ENCODE peak calls at places on chromosomes 16 and 17, in four cellular contexts. H, Y, R and T are unnamed samples.

GRCh38 chr17:44314869-44315661 is 6.7 kb downstream of the RUNDC3A start:
- DNase-seq in H (peak; percentile 48), Y (peak; percentile 23), R (no peak), T (peak; percentile 83)

GRCh38 chr17:15945493-15946209 is 721 bp downstream of the ADORA2B start:
- DNase-seq in H (peak; percentile 47), Y (no peak), R (no peak), T (no peak)

GRCh38 chr17:40672654-40673053 is 7.7 kb upstream of the KRT222 start:
- DNase-seq in H (no peak), Y (no peak), R (no peak), T (no peak)

GRCh38 chr17:78174870-78175642 is 6.7 kb downstream of the SYNGR2 start:
- DNase-seq in H (no peak), Y (no peak), R (no peak), T (no peak)

GRCh38 chr17:74211929-74212261 is 1.5 kb upstream of the TTYH2 start:
- DNase-seq in H (no peak), Y (peak; percentile 38), R (no peak), T (no peak)

GRCh38 chr17:10699861-10700260 is 2.5 kb downstream of the ADPRM start:
- DNase-seq in H (no peak), Y (peak; percentile 1), R (no peak), T (no peak)

GRCh38 chr17:43988301-43988700 is 16.1 kb upstream of the NAGS start:
- DNase-seq in H (no peak), Y (no peak), R (no peak), T (no peak)

GRCh38 chr16:15466886-15467781 is 32.7 kb downstream of the BMERB1 start:
- DNase-seq in H (no peak), Y (no peak), R (no peak), T (no peak)

GRCh38 chr16:57653936-57654335 is 14.2 kb upstream of the ADGRG3 start:
- DNase-seq in H (no peak), Y (no peak), R (no peak), T (no peak)

GRCh38 chr16:83439412-83439811 is 368.4 kb upstream of the HSBP1 start:
- DNase-seq in H (no peak), Y (no peak), R (no peak), T (no peak)

GRCh38 chr17:42097691-42098661 is at the start of gene ZNF385C:
- DNase-seq in H (peak; percentile 52), Y (no peak), R (no peak), T (peak; percentile 61)

GRCh38 chr16:80092686-80093085 is 448.1 kb upstream of the DYNLRB2 start:
- DNase-seq in H (no peak), Y (no peak), R (no peak), T (no peak)

GRCh38 chr16:50676684-50677225 is 4.4 kb downstream of the SNX20 start:
- DNase-seq in H (no peak), Y (no peak), R (no peak), T (no peak)

DNA sequence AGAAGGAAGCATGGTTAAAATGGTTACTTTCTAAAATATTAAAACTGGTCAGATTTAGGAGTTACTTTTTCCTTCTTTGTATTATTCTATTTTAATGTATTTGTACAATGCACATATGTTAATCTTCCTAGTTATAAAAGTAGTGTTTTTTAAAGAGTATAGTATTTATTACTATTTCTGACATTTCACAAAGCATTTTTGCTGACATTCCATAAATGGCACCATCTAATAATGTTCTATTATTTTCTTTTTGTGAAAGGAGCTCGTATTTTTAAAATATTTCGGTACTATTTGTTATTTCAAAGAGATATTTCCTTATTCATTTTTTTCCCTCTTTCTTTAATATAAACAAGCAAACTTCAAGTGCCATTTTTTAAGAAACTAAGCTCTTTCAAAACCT is 47.5 kb upstream of the GSG1L start:
- DNase-seq in H (no peak), Y (no peak), R (no peak), T (no peak)
- TF ChIP-seq SPI1 in H (no peak), Y (no peak), R (no peak), T (no peak)

GRCh38 chr17:29931253-29931932 is 1.4 kb upstream of the SSH2 start:
- DNase-seq in H (peak; percentile 57), Y (peak; percentile 87), R (peak; percentile 90), T (no peak)

GRCh38 chr17:29927546-29927945 is 2.5 kb downstream of the SSH2 start:
- DNase-seq in H (no peak), Y (no peak), R (no peak), T (no peak)

GRCh38 chr17:29930399-29931010 is 477 bp upstream of the SSH2 start:
- DNase-seq in H (no peak), Y (no peak), R (no peak), T (no peak)

GRCh38 chr17:29929544-29930398 is at the start of gene SSH2:
- DNase-seq in H (peak; percentile 84), Y (peak; percentile 91), R (peak; percentile 67), T (peak; percentile 63)

GRCh38 chr17:29929006-29929543 is 953 bp downstream of the SSH2 start:
- DNase-seq in H (no peak), Y (peak; percentile 55), R (no peak), T (no peak)
- TF ChIP-seq SPI1 in H (no peak), Y (no peak), R (no peak), T (no peak)

GRCh38 chr16:31141489-31142108 is 6.1 kb upstream of the PRSS8 start:
- DNase-seq in H (peak; percentile 38), Y (peak; percentile 21), R (no peak), T (no peak)

GRCh38 chr16:31136287-31136662 is 748 bp upstream of the PRSS8 start:
- DNase-seq in H (no peak), Y (no peak), R (no peak), T (no peak)

GRCh38 chr16:31142109-31143035 is 6.8 kb upstream of the PRSS8 start:
- DNase-seq in H (peak; percentile 100), Y (peak; percentile 99), R (peak; percentile 89), T (peak; percentile 99)

GRCh38 chr16:31135535-31136286 is at the start of gene PRSS8:
- DNase-seq in H (peak; percentile 61), Y (no peak), R (no peak), T (no peak)

DNA sequence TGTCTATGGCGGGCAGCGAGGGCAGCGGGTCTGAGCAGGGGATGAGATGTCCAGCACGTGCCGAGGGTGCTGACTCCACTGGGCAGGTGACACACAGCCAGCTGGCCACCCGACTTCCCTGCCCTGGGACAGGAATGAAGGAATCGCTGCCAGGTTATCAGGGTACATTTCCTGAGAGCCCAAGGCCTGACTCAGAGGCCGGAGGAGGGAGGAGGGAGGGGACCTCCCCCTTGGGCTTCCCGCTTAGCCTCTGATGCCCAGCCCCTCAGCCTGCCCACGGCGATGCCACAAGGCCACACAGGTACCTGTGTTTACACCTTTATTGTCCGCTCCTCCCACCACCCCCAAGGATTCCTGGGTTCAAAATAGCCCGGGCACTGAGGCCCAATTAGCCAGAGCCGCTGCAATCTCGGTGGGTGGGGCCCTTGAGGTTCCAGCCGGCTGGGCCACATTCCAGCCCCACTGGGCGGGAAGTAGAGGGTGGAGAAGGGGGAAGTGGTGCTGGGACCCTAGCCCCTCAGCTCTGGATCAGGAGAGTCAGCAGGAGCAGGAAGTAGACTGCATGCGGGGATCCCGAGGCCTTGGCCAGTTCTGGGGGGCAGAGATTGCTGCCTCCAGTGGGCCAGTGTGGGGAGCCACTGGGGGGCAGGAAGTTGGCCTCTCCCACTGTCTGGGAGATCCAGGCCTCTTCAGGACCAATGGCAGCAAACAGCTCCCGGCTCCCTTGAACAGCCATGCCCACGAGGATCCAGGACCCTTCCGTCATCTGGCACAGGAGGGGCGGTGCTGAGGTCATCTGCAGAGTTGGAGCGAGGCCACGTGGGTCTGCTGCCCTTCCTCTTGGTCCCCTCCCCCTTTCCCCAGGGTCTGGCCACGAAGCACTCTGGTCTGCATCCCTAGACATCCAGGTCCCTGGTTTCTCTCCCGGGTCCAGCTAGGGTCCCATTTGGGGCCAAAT is 3.4 kb upstream of the PRSS8 start:
- DNase-seq in H (no peak), Y (no peak), R (no peak), T (no peak)
- TF ChIP-seq SPI1 in H (no peak), Y (no peak), R (no peak), T (no peak)

GRCh38 chr16:46620265-46621005 is 744 bp downstream of the SHCBP1 start:
- DNase-seq in H (peak; percentile 36), Y (peak; percentile 63), R (no peak), T (no peak)
- TF ChIP-seq SPI1 in H (peak; percentile 83), Y (peak; percentile 92), R (peak; percentile 44), T (peak; percentile 47)

GRCh38 chr16:56606071-56606687 is 2.2 kb upstream of the MT2A start:
- DNase-seq in H (no peak), Y (no peak), R (no peak), T (no peak)
- TF ChIP-seq SPI1 in H (no peak), Y (no peak), R (no peak), T (no peak)